ENCODE peak calls at places on chromosomes 4 and X, in six cellular contexts. H is heart left ventricle, T is bronchial epithelial cell, K is HCT116, W is astrocyte of the cerebellum, A is GM12865. M is an unnamed sample.

GRCh38 chr4:143348233-143349077 is 11.8 kb downstream of the GAB1 start:
- DNase-seq in H (no peak), T (no peak), K (no peak), W (no peak), A (no peak), M (no peak)

GRCh38 chr4:168711197-168712120 is 214.6 kb downstream of the PALLD start:
- DNase-seq in H (no peak), T (peak; percentile 51), K (no peak), W (peak; percentile 87), A (no peak), M (no peak)

GRCh38 chr4:6128221-6128871 is 72.0 kb downstream of the JAKMIP1 start:
- DNase-seq in H (no peak), T (no peak), K (no peak), W (no peak), A (no peak), M (no peak)

GRCh38 chrX:45849261-45849660 is 648.6 kb upstream of the DIPK2B start:
- DNase-seq in H (no peak), T (peak; percentile 84), K (peak; percentile 57), W (peak; percentile 84), A (no peak), M (no peak)

GRCh38 chr4:136012250-136012649 is 1520.0 kb downstream of the PCDH18 start:
- DNase-seq in H (no peak), T (no peak), K (no peak), W (no peak), A (no peak), M (no peak)

GRCh38 chr4:87009095-87009648 is 74.4 kb downstream of the AFF1 start:
- DNase-seq in H (no peak), T (peak; percentile 20), K (no peak), W (no peak), A (peak; percentile 38), M (no peak)

GRCh38 chr4:176043838-176044588 is 21.6 kb upstream of the WDR17 start:
- DNase-seq in H (no peak), T (no peak), K (no peak), W (no peak), A (no peak), M (no peak)

GRCh38 chr4:89992744-89993143 is 98.1 kb downstream of the MMRN1 start:
- DNase-seq in H (no peak), T (no peak), K (no peak), W (no peak), A (no peak), M (no peak)

GRCh38 chrX:11257711-11258110 is 35.5 kb upstream of the AMELX start:
- DNase-seq in H (no peak), T (no peak), K (no peak), W (no peak), A (no peak), M (no peak)

GRCh38 chr4:173169428-173170209 is 1.0 kb downstream of the GALNT7 start:
- DNase-seq in H (peak; percentile 88), T (peak; percentile 26), K (no peak), W (no peak), A (peak; percentile 87), M (no peak)

GRCh38 chr4:4248885-4249203 is 821 bp upstream of the TMEM128 start:
- DNase-seq in H (no peak), T (no peak), K (no peak), W (no peak), A (no peak), M (no peak)

GRCh38 chrX:16870095-16870860 is at the start of gene RBBP7:
- DNase-seq in H (peak; percentile 95), T (peak; percentile 63), K (peak; percentile 67), W (peak; percentile 80), A (peak; percentile 94), M (no peak)
- H3K4me3 ChIP-seq in H (peak within 1 kb of the TSS; percentile 46), T (peak within 1 kb of the TSS; percentile 67), K (peak within 1 kb of the TSS; percentile 74), W (peak within 1 kb of the TSS; percentile 74), A (peak within 1 kb of the TSS; percentile 85), M (peak within 1 kb of the TSS; percentile 83)

DNA sequence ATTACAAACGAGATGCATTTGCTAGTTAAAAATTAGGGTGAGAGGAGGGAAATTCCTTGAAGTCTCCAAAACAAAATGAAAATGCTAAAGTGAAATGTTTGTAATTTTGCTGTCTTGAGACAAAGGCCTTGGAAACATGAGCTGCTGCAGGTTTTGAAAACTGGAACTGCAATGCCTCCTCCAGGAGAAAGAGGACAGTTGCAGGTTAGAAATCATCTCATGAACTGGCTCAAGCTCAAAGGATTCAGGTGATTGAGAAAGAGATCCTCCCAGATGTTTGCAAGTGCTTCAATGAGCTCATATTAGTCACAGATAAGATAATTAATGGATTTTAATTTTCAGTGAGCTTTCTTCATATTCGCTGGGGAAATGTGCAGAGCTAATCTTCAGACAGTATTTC is 32.4 kb downstream of the SMPX start:
- DNase-seq in H (no peak), T (peak; percentile 40), K (peak; percentile 6), W (no peak), A (no peak), M (no peak)
- TF ChIP-seq CTCF in H (no peak), T (peak; percentile 30), K (peak; percentile 38), W (peak; percentile 54), A (no peak), M (peak; percentile 16)

DNA sequence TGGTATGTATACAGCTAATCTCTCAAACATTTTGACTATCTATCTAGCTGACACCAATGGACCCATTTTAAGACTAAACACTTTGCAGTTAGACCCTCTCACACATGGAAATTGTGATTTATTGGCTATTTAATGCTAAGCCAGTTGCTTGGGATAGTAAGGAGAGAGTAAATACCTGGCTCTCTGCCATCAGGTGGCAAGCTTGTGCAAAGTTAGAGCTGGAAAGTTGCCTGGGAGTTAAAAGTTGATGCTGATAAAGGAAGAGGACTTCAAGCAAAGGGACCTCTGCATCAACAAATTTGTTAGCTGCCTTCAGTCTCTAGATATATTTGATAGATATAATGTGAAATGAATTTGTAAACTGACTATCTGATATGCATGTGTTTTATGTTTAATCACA is 61.1 kb downstream of the PACRGL start:
- DNase-seq in H (no peak), T (peak; percentile 28), K (no peak), W (no peak), A (no peak), M (no peak)
- H3K4me3 ChIP-seq in H (no peak overlapping the region), T (no peak overlapping the region), K (no peak overlapping the region), W (no peak overlapping the region), A (no peak overlapping the region), M (no peak overlapping the region)

DNA sequence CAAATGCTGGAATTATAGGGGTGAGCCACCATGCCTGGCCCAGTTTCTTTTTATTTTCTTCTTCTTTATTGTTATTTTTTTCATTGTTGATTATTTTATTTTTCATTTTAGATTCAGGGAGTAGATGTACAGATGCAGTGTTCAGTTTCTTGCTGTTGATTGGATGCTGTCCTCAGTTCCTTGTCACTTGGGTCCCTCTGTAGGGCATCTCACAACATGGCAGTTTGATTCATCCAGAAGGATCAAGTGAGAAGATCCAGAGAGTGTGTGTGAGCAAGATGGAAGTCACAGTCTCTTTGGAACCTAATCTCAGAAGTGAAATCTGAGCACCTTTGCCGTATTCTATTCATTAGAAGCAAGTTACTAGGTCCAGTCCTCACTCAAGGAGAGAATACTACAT is 20.9 kb downstream of the HMGB3 start:
- DNase-seq in H (no peak), T (no peak), K (no peak), W (no peak), A (no peak), M (no peak)
- TF ChIP-seq CTCF in H (no peak), T (no peak), K (peak; percentile 12), W (no peak), A (peak; percentile 13), M (peak; percentile 29)

GRCh38 chrX:79409657-79410056 is 42.5 kb upstream of the ITM2A start:
- DNase-seq in H (no peak), T (no peak), K (no peak), W (no peak), A (no peak), M (no peak)
- H3K4me3 ChIP-seq in H (no peak overlapping the region), T (no peak overlapping the region), K (no peak overlapping the region), W (no peak overlapping the region), A (no peak overlapping the region), M (no peak overlapping the region)

GRCh38 chr4:2436301-2436700 is 17.5 kb downstream of the CFAP99 start:
- DNase-seq in H (no peak), T (no peak), K (no peak), W (no peak), A (no peak), M (no peak)
- TF ChIP-seq CTCF in H (no peak), T (no peak), K (peak; percentile 25), W (peak; percentile 42), A (no peak), M (no peak)

GRCh38 chr4:91362125-91362524 is 941.6 kb upstream of the GRID2 start:
- DNase-seq in H (no peak), T (no peak), K (no peak), W (no peak), A (no peak), M (no peak)
- H3K4me3 ChIP-seq in H (no peak overlapping the region), T (no peak overlapping the region), K (no peak overlapping the region), W (no peak overlapping the region), A (peak overlapping the region; percentile 8), M (no peak overlapping the region)

GRCh38 chr4:126592088-126592487 is 1040.7 kb upstream of the INTU start:
- DNase-seq in H (no peak), T (peak; percentile 27), K (no peak), W (peak; percentile 0), A (no peak), M (no peak)
- TF ChIP-seq CTCF in H (no peak), T (peak; percentile 36), K (peak; percentile 53), W (peak; percentile 61), A (no peak), M (no peak)